ENCODE peak calls at places on chromosomes 6 and 20, in nine cellular contexts. M is esophagus squamous epithelium; P is A549; H is effector memory CD4-positive, alpha-beta T cell; O is upper lobe of right lung; V is naive thymus-derived CD4-positive, alpha-beta T cell; N is SK-N-SH; W is tibial artery; I is heart left ventricle. Z is an unnamed sample.

GRCh38 chr20:21433329-21433890 is 36.1 kb upstream of the NKX2-4 start:
- DNase-seq in M (no peak), P (peak; percentile 4), H (no peak), O (no peak), V (no peak), N (no peak), W (no peak), I (no peak), Z (no peak)

GRCh38 chr20:53503517-53503919 is 90.1 kb downstream of the ZNF217 start:
- DNase-seq in M (no peak), P (no peak), H (no peak), O (no peak), V (no peak), N (no peak), W (no peak), I (no peak), Z (no peak)

GRCh38 chr6:83062225-83062624 is 3.4 kb downstream of the UBE3D start:
- DNase-seq in M (no peak), P (no peak), H (no peak), O (no peak), V (no peak), N (no peak), W (no peak), I (no peak), Z (no peak)

GRCh38 chr6:10441655-10442009 is 26.8 kb upstream of the TFAP2A start:
- DNase-seq in M (no peak), P (peak; percentile 88), H (no peak), O (no peak), V (no peak), N (no peak), W (no peak), I (no peak), Z (no peak)

GRCh38 chr6:108684809-108685329 is 124.2 kb downstream of the FOXO3 start:
- DNase-seq in M (no peak), P (peak; percentile 24), H (no peak), O (no peak), V (no peak), N (peak; percentile 73), W (no peak), I (no peak), Z (no peak)

GRCh38 chr20:61340157-61340556 is 88.1 kb downstream of the CDH4 start:
- DNase-seq in M (no peak), P (no peak), H (no peak), O (no peak), V (no peak), N (no peak), W (no peak), I (no peak), Z (no peak)

GRCh38 chr6:100554228-100554627 is 89.5 kb upstream of the SIM1 start:
- DNase-seq in M (no peak), P (no peak), H (no peak), O (no peak), V (no peak), N (no peak), W (no peak), I (no peak), Z (no peak)

GRCh38 chr20:53513489-53514298 is 79.9 kb downstream of the ZNF217 start:
- DNase-seq in M (no peak), P (no peak), H (no peak), O (no peak), V (no peak), N (no peak), W (no peak), I (no peak), Z (no peak)

GRCh38 chr20:50824137-50824536 is 29.3 kb downstream of the BCAS4 start:
- DNase-seq in M (no peak), P (peak; percentile 30), H (no peak), O (no peak), V (no peak), N (no peak), W (peak; percentile 96), I (no peak), Z (peak; percentile 92)

GRCh38 chr6:70700922-70701876 is 33.5 kb downstream of the SMAP1 start:
- DNase-seq in M (no peak), P (no peak), H (no peak), O (no peak), V (no peak), N (no peak), W (no peak), I (peak; percentile 57), Z (no peak)

GRCh38 chr6:83862776-83863471 is 3.4 kb downstream of the CYB5R4 start:
- DNase-seq in M (no peak), P (no peak), H (no peak), O (no peak), V (no peak), N (no peak), W (no peak), I (no peak), Z (no peak)

GRCh38 chr20:48697845-48698491 is 129.8 kb downstream of the PREX1 start:
- DNase-seq in M (no peak), P (peak; percentile 56), H (no peak), O (peak; percentile 94), V (no peak), N (peak; percentile 76), W (peak; percentile 94), I (peak; percentile 91), Z (peak; percentile 86)

GRCh38 chr20:46650575-46651090 is 626 bp downstream of the SLC13A3 start:
- DNase-seq in M (no peak), P (no peak), H (no peak), O (no peak), V (no peak), N (no peak), W (no peak), I (no peak), Z (no peak)
- H3K4me3 ChIP-seq in M (no peak overlapping the region), P (no peak overlapping the region), H (no peak overlapping the region), O (no peak overlapping the region), V (no peak overlapping the region), N (no peak overlapping the region), W (peak overlapping the region; percentile 8), I (no peak overlapping the region), Z (peak overlapping the region; percentile 27)

DNA sequence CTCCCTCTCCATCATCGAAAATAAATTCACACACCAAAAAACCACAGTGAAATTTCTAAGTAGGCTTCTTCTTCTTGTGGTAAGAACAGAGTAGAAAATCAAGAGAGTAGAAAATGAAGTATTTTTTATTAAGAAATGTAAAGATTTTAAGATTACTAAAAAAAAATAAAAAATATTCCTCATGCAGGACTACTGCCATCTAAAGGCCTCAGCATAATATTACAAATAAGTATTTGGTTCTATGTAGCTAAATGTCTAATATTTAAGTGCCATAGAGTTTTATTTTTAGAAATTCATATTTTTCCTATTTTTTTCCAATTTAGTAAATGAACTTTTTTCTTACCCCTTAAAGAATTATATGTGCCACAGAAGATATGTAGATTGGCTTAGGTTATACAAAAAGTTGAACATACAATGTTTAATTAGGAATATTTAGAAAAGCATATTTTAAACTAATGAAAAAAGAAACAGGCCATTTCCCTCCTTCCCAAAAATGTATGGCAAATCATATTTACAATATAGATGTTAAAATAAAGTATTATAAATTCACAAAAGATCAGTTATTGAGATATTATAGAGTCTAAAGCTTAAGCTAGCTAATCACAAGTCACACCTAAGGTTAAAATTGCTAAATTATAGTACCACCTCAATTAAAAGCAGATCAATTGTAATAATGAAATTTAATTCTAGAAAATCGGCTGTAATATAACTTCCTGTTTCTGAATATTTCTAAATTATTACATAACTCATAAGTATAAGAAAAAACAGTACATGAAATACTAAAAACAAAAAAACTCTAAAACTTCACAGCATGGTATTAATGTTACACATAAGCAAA is 3.5 kb upstream of the NT5DC1 start:
- DNase-seq in M (no peak), P (no peak), H (no peak), O (no peak), V (no peak), N (peak; percentile 16), W (no peak), I (no peak), Z (no peak)
- H3K27ac ChIP-seq in M (no peak overlapping the region), P (no peak overlapping the region), H (no peak overlapping the region), O (no peak overlapping the region), V (no peak overlapping the region), N (no peak overlapping the region), W (no peak overlapping the region), I (no peak overlapping the region), Z (no peak overlapping the region)

GRCh38 chr20:37542281-37542680 is 14.6 kb upstream of the BLCAP start:
- DNase-seq in M (no peak), P (peak; percentile 63), H (no peak), O (no peak), V (no peak), N (no peak), W (no peak), I (no peak), Z (no peak)

GRCh38 chr20:37539424-37539823 is 11.7 kb upstream of the BLCAP start:
- DNase-seq in M (no peak), P (no peak), H (no peak), O (no peak), V (no peak), N (no peak), W (no peak), I (no peak), Z (no peak)

GRCh38 chr20:37538003-37538402 is 10.3 kb upstream of the BLCAP start:
- DNase-seq in M (no peak), P (peak; percentile 56), H (no peak), O (no peak), V (no peak), N (no peak), W (no peak), I (no peak), Z (no peak)

GRCh38 chr20:37541326-37541725 is 13.7 kb upstream of the BLCAP start:
- DNase-seq in M (no peak), P (no peak), H (no peak), O (no peak), V (no peak), N (no peak), W (no peak), I (no peak), Z (no peak)

DNA sequence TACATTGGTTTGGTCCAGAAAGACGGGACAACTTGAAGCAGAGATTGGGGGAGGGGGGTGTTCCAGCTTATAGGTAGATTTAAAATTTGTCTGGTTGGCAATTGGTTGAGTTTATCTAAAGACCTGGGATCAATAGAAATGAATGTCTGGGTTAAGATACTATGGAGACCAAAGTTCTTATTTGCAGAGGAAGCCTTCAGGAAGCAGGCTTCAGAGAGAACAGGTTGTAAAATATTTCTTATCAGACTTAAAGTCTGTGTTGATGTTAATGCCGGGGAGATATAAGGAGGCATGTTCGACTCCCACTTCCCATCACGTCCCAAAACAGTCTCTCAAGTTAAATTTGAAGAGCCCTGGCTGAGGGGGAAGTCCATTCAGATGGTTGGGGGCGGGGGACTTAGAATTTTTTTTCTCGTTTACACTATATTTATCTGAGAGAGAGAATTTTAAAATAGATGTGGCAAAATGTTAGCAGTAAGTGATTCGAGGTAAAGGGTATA is 12.3 kb upstream of the BLCAP start:
- DNase-seq in M (no peak), P (no peak), H (no peak), O (no peak), V (no peak), N (no peak), W (no peak), I (no peak), Z (no peak)
- H3K4me1 ChIP-seq in M (no peaks in the 10 kb centered on the region), P (peaks cover 6% of the 10 kb centered on the region), H (no peaks in the 10 kb centered on the region), O (no peaks in the 10 kb centered on the region), V (no peaks in the 10 kb centered on the region), N (no peaks in the 10 kb centered on the region), W (no peaks in the 10 kb centered on the region), I (no peaks in the 10 kb centered on the region), Z (no peaks in the 10 kb centered on the region)

DNA sequence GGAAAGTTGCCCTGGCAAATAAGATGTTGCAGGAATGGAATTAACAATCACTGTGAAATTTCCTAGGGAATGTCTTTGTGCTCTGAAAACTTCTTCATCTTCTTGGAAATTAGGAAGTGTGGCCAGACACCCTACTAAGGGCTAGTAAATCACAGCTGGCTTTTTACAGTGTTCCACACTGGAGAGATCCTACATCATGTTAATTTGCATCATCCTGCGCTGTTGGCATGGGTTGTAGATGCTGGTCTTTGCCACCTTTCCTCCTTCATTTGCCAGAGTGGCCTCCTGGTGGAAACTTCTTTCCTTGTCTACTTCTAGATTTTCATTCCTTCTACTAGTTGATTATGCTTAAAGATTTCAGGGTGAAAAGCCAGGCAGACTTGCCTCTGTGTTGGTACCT is 2.7 kb downstream of the TNFAIP3 start:
- DNase-seq in M (no peak), P (no peak), H (no peak), O (no peak), V (peak; percentile 23), N (no peak), W (no peak), I (no peak), Z (no peak)
- H3K4me3 ChIP-seq in M (peak overlapping the region; percentile 26), P (no peak overlapping the region), H (peak overlapping the region; percentile 97), O (peak overlapping the region; percentile 96), V (peak overlapping the region; percentile 96), N (no peak overlapping the region), W (peak overlapping the region; percentile 90), I (no peak overlapping the region), Z (peak overlapping the region; percentile 76)

Z was measured in stomach.